ENCODE peak calls at places on chromosomes 1 and 21, in four cellular contexts. U is heart left ventricle, X is ovary, N is A549. O is an unnamed sample.

GRCh38 chr1:227729881-227730629 is 5.0 kb downstream of the JMJD4 start:
- DNase-seq in N (peak), U (peak), X (peak), O (no peak)

GRCh38 chr1:188188317-188188716 is 1359.6 kb downstream of the PLA2G4A start:
- DNase-seq in N (no peak), X (no peak), U (no peak), O (no peak)

GRCh38 chr1:70874826-70875225 is 172.8 kb downstream of the PTGER3 start:
- DNase-seq in N (no peak), X (no peak), U (no peak), O (no peak)

GRCh38 chr1:183194527-183195145 is 8.6 kb downstream of the LAMC2 start:
- DNase-seq in U (no peak), N (no peak), X (no peak), O (no peak)

GRCh38 chr1:9865745-9866144 is 42.0 kb upstream of the CLSTN1 start:
- DNase-seq in U (no peak), N (no peak), X (no peak), O (no peak)

GRCh38 chr1:49408346-49408745 is 615.4 kb downstream of the AGBL4 start:
- DNase-seq in N (no peak), X (no peak), U (no peak), O (no peak)

GRCh38 chr1:236280438-236281285 is 1.1 kb downstream of the ERO1B start:
- DNase-seq in U (no peak), N (no peak), X (no peak), O (no peak)

GRCh38 chr21:38925923-38926322 is 120.2 kb downstream of the ETS2 start:
- DNase-seq in N (no peak), X (peak), U (peak), O (peak)

GRCh38 chr1:19164274-19165015 is 45.6 kb downstream of the UBR4 start:
- DNase-seq in U (no peak), N (no peak), X (no peak), O (no peak)

GRCh38 chr1:109919271-109919670 is 8.6 kb downstream of the CSF1 start:
- DNase-seq in X (no peak), N (no peak), U (no peak), O (no peak)

GRCh38 chr1:48106049-48106448 is 108.9 kb upstream of the TRABD2B start:
- DNase-seq in U (no peak), X (no peak), N (no peak), O (no peak)

GRCh38 chr1:99445486-99445885 is 181.2 kb downstream of the PLPPR4 start:
- DNase-seq in N (no peak), U (no peak), X (no peak), O (no peak)

GRCh38 chr1:96370752-96371151 is 350.8 kb upstream of the PTBP2 start:
- DNase-seq in U (no peak), X (no peak), N (no peak), O (no peak)

GRCh38 chr1:27388337-27389005 is 4.0 kb upstream of the GPR3 start:
- DNase-seq in X (peak), U (peak), N (peak), O (peak)

GRCh38 chr1:169138866-169139670 is 32.6 kb downstream of the ATP1B1 start:
- DNase-seq in U (no peak), N (no peak), X (no peak), O (no peak)

GRCh38 chr1:37478451-37478871 is 4.1 kb downstream of the ZC3H12A start:
- DNase-seq in X (no peak), U (no peak), N (no peak), O (peak)

GRCh38 chr1:233448290-233448689 is 120.8 kb downstream of the MAP3K21 start:
- DNase-seq in U (no peak), X (no peak), N (no peak), O (no peak)

GRCh38 chr1:38076038-38076437 is 29.4 kb upstream of the POU3F1 start:
- DNase-seq in X (no peak), U (no peak), N (no peak), O (no peak)

GRCh38 chr21:37396855-37397254 is 30.3 kb downstream of the DYRK1A start:
- DNase-seq in N (no peak), U (no peak), X (no peak), O (no peak)

GRCh38 chr1:226951286-226952120 is 11.4 kb downstream of the COQ8A start:
- DNase-seq in U (no peak), N (no peak), X (no peak), O (no peak)

GRCh38 chr1:31787261-31787660 is 23.1 kb upstream of the ADGRB2 start:
- DNase-seq in U (no peak), X (peak), N (no peak), O (no peak)

GRCh38 chr1:31789259-31790065 is 25.3 kb upstream of the ADGRB2 start:
- DNase-seq in U (peak), X (peak), N (peak), O (peak)

GRCh38 chr1:31787786-31788137 is 23.6 kb upstream of the ADGRB2 start:
- DNase-seq in X (no peak), U (no peak), N (no peak), O (no peak)

GRCh38 chr1:31788825-31789256 is 24.7 kb upstream of the ADGRB2 start:
- DNase-seq in X (no peak), N (no peak), U (no peak), O (no peak)

DNA sequence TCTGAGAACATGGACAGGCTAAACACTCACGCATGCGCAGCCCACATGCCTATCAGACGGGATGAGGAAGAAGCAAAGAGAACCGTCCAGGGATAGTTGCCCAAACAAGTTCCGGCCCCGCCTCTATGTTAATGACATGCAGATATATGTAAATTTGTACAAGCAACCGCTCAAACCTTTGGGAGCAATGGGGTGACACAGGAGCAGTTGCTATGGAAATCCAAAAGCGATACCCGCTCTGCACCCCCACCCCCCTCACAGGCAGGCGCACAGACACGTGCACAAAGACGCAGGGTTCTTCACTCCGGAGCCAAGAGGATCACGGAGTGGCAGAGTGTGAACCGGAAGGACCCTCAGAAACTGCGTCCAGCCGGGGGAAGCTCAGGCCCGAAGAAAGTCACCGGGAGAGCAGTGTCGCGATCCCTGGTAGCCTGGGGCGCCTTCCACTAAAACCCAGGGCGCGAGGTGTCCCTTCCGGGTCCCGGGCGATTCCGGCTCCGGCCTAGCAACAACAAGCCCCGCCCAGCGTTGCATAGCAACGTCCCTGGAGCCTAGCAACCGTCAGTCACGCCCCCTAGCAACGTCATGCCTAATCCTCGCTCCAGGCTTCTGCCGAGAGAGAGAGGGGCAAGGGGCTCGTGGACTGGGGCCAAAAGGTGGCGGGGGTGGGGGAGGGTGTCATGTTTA is 24.1 kb upstream of the ADGRB2 start:
- DNase-seq in N (peak), U (peak), X (peak), O (peak)
- TF ChIP-seq POLR2A in N (peak), U (peak), X (peak), O (no peak)

GRCh38 chr1:35555601-35556477 is 1.4 kb downstream of the KIAA0319L start:
- DNase-seq in X (no peak), U (no peak), N (no peak), O (no peak)

GRCh38 chr1:35556494-35557117 is 597 bp downstream of the KIAA0319L start:
- DNase-seq in U (no peak), X (no peak), N (no peak), O (no peak)

GRCh38 chr1:35557118-35557610 is at the start of gene KIAA0319L:
- DNase-seq in U (peak), N (peak), X (peak), O (peak)

GRCh38 chr1:35554261-35555211 is 2.7 kb downstream of the KIAA0319L start:
- DNase-seq in U (no peak), X (no peak), N (no peak), O (peak)

DNA sequence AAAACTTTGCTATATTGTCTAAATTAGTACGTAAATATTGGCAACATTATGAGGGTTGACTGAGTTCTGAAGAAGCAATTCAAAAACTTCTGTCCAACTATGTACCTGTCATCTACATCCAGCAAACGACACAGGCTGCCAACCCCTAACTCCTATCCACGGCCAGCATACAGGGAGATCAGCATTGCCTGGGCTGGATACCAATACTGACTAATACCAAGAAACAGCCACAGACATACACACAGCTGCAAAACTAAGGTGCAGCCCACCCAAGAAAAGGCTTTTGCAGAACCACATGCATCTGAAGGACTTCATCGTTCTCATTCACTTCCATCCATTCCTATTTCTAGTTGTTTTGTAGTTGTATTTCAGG is 2.0 kb downstream of the KIAA0319L start:
- DNase-seq in U (no peak), N (no peak), X (no peak), O (no peak)
- H3K4me3 ChIP-seq in U (no peak), N (no peak), X (no peak), O (peak)

GRCh38 chr1:173863224-173864151 is 4.3 kb downstream of the GAS5 start:
- DNase-seq in U (no peak), N (no peak), X (no peak), O (no peak)
- TF ChIP-seq POLR2A in U (no peak), N (no peak), X (no peak), O (no peak)

GRCh38 chr1:159917533-159917932 is 7.8 kb downstream of the TAGLN2 start:
- DNase-seq in X (no peak), U (no peak), N (no peak), O (peak)
- H3K4me3 ChIP-seq in X (no peak), U (no peak), N (no peak), O (peak)

DNA sequence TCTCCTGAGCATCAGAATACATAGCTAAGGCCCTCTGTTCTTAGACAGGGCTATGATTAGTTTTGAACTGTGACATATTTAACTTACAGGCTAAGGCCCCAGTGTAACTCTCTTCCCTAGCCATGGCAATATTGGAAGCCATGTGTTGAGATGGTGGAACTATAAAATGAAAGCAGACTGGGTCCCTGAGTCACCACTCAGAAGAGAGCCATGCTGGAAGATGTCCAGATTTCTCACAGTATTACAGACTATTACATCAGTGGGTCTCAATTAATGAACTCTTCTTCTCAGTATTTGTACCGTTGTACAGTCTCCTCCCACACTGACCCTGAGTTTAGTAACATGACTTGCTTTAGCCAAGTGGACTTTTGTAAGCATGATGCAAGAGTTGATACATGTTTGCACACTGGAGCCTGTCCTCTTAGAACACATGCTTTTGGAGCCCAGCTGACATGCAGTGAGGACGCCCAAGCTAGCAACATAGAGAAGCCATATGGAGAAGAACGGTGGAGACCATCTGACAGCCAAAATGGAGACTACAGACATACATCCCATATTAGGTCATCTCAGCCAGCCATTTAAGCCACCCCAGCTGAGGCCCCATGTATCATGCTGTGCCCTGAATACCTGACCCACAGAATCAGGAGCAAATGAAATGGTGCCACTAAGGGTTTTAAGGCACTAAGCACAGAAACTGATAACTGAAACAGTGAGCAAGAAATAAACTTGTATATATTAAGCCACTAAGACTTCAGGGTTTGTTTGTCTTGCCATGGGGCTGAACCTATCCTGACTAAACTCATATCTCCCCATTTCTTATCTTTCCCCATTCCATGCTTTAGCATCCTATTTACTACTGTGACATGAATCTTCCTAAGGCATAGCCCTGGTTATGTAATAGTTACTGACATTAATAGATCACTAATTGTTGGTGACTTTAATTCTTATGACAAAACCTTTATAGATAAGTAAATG is 24.4 kb downstream of the TBX15 start:
- DNase-seq in X (no peak), U (no peak), N (no peak), O (no peak)
- TF ChIP-seq POLR2A in X (no peak), U (no peak), N (no peak), O (no peak)

GRCh38 chr1:6207921-6208320 is 2.0 kb downstream of the RNF207 start:
- DNase-seq in U (no peak), X (no peak), N (no peak), O (no peak)

GRCh38 chr1:6209661-6210605 is 4.0 kb downstream of the RNF207 start:
- DNase-seq in N (no peak), U (no peak), X (no peak), O (no peak)

GRCh38 chr1:6207075-6207885 is 1.4 kb downstream of the RNF207 start:
- DNase-seq in N (no peak), X (no peak), U (no peak), O (no peak)

GRCh38 chr1:6210606-6211355 is 4.9 kb downstream of the RNF207 start:
- DNase-seq in X (no peak), N (no peak), U (no peak), O (no peak)

DNA sequence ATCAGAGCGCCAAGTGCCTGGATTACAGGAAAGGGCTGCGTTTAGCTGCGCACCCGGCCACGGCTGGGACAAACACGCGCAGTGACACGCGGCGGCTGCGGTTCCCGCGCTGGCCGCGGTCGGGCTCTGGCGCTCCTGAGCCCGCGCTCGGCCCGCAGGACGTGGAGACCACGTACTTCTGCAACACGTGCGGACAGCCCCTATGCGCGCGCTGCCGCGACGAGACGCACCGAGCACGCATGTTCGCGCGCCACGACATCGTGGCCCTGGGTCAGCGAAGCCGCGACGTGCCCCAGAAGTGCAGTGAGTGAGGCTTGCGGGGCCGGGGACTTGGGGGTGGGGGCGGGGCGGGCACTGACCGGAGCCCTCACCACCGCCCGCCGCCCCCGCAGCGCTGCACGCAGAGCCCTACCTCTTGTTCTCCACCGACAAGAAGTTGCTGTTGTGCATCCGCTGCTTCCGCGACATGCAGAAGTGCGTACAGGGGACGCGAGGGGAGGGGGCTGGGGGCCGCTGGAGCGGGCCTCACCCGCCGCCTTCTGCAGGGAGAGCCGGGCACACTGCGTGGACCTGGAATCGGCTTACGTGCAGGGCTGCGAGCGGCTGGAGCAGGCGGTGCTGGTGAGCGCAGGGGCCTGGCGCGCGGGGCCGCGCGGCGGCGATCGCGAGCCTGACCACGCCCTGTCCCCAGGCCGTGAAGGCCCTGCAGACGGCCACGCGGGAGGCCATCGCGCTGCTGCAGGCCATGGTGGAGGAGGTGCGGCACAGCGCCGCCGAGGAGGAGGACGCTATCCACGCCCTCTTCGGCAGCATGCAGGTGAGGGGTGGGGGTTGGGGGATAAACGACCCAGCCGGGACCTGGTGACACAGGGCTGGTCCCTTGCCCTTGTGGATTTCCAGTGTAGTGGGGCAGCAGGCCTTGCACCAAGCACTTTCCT is 3.1 kb downstream of the RNF207 start:
- DNase-seq in U (no peak), N (no peak), X (no peak), O (peak)
- H3K4me3 ChIP-seq in U (peak), N (no peak), X (peak), O (peak)

DNA sequence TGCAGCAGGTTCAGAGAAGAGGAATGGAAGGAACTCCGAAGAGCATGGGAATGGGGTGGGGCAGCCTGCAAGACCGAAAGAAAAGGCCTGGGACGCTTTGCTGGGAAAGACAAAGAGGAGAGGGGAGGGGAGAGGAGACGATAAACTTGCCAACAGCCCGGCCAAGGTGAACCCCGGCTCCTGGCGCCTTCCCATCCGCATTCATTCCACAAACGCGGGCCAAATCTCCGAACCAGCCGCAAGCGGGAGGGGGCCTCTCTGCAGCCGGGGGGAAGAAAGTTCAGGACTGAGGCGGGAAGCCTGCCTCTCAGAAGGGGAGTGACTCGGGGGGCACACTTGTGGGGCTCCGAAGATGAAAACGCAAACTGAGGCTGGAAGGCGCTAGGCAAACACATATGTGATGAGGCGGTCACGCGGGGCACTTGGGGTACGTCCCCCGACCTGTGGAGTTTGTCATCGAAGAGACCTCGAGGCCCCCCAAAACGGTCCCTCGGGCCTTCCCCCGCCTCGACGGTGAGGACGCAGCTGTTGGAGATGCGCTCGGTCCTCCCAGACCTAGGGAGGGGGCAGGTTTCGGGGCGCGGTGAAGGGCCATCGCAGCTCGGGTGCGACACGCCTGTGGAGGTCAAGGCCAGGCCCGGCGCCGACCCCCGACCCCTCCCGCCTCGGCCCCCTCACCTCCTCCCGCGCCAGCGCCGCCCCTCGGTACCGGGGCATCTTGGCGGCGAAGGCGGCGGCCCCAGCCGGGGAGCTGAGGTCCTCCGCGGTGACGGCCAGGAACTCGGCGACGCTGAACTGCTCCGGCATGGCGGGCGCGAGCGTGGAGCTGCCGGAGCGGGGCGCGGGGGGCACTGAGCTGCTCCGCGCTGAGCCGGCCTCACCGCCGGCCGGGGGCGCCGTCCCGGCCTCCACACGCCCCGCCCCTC is at the start of gene ASAP3:
- DNase-seq in X (peak), N (no peak), U (peak), O (peak)
- TF ChIP-seq POLR2A in X (peak), N (peak), U (peak), O (no peak)

DNA sequence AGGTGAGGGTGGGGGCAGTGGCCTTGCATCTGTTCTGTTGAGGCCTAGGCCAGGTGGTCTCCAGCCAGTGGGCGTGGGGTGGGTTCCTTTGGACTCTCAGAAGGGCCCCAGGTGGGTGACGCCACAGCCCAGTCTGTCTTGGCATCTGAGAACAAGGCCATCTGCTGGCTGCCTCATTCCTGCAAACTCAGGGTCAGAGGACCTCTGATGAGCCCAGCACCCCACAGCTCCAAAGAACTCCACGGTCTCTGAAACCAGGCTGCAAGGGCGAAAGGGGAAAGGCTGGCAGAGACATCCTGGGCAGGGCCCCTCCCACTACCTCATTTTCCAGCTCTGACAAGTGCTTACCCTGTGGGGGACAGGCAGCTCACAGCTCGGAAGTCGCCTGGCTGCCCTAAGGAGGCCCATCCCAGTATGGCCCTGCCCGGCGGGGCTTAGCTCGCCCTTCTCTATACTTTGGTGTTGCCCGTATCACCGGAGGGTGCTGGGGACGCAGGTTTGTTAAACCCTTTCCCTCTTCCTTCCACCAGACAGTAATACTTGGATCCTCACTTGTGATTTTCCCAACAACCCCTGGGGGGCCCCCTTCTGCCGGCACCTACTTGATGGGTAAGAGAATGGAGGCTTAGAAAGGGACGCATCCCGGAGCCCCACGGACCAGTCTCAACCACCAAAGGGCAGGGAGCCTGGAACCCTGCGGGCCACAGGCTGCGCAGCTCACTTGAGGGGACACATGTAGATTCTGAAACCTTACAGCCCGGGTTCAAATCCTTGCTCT is 10.9 kb upstream of the EDN2 start:
- DNase-seq in X (no peak), N (no peak), U (no peak), O (no peak)
- H3K4me3 ChIP-seq in X (peak), N (peak), U (peak), O (peak)